ENCODE peak calls at places on chromosomes 16 and 17, in four cellular contexts. N, Y, V and H are unnamed samples.

GRCh38 chr16:29790949-29791844 is 646 bp downstream of the KIF22 start:
- DNase-seq in N (no peak), Y (peak; percentile 15), V (no peak), H (no peak)

GRCh38 chr17:17647521-17648178 is 33.6 kb upstream of the RAI1 start:
- DNase-seq in N (no peak), Y (no peak), V (no peak), H (no peak)

GRCh38 chr17:80111702-80112470 is 10.5 kb downstream of the GAA start:
- DNase-seq in N (no peak), Y (no peak), V (no peak), H (no peak)

GRCh38 chr16:85126731-85127662 is 14.7 kb upstream of the CIBAR2 start:
- DNase-seq in N (peak; percentile 48), Y (peak; percentile 86), V (no peak), H (peak; percentile 83)

GRCh38 chr16:49698931-49699715 is 156.8 kb downstream of the ZNF423 start:
- DNase-seq in N (no peak), Y (no peak), V (no peak), H (no peak)

GRCh38 chr16:17784073-17784472 is 313.3 kb upstream of the XYLT1 start:
- DNase-seq in N (no peak), Y (no peak), V (no peak), H (no peak)

GRCh38 chr16:13923703-13924298 is 3.8 kb downstream of the ERCC4 start:
- DNase-seq in N (no peak), Y (peak; percentile 77), V (no peak), H (peak; percentile 63)

GRCh38 chr17:35766489-35766877 is 5.8 kb downstream of the C17orf50 start:
- DNase-seq in N (no peak), Y (no peak), V (no peak), H (no peak)

GRCh38 chr16:46555981-46556380 is 65.2 kb downstream of the SHCBP1 start:
- DNase-seq in N (no peak), Y (no peak), V (no peak), H (no peak)

GRCh38 chr16:69329369-69330285 is 761 bp downstream of the PDF start:
- DNase-seq in N (no peak), Y (peak; percentile 38), V (peak; percentile 30), H (no peak)

GRCh38 chr17:3415610-3416009 is 4.4 kb downstream of the OR3A3 start:
- DNase-seq in N (no peak), Y (no peak), V (no peak), H (no peak)

GRCh38 chr16:79210629-79211028 is 389.9 kb downstream of the MAF start:
- DNase-seq in N (no peak), Y (no peak), V (no peak), H (no peak)

GRCh38 chr17:32917842-32918241 is 10.1 kb upstream of the TMEM98 start:
- DNase-seq in N (no peak), Y (no peak), V (no peak), H (no peak)

GRCh38 chr17:43367588-43368242 is 31.1 kb upstream of the ARL4D start:
- DNase-seq in N (peak; percentile 57), Y (peak; percentile 79), V (no peak), H (peak; percentile 72)

GRCh38 chr17:64236827-64237403 is 26.1 kb downstream of the TEX2 start:
- DNase-seq in N (no peak), Y (peak; percentile 52), V (no peak), H (no peak)

GRCh38 chr17:8957721-8958120 is 7.8 kb downstream of the PIK3R5 start:
- DNase-seq in N (no peak), Y (no peak), V (no peak), H (no peak)

GRCh38 chr16:87784812-87785211 is 19.0 kb upstream of the KLHDC4 start:
- DNase-seq in N (no peak), Y (no peak), V (no peak), H (no peak)

GRCh38 chr16:29857133-29857760 is 5.8 kb downstream of the CDIPT start:
- DNase-seq in N (no peak), Y (no peak), V (no peak), H (no peak)

GRCh38 chr16:85665929-85666328 is 22.8 kb downstream of the GINS2 start:
- DNase-seq in N (no peak), Y (no peak), V (no peak), H (no peak)

GRCh38 chr17:36592316-36592710 is 634 bp downstream of the DHRS11 start:
- DNase-seq in N (no peak), Y (peak; percentile 30), V (no peak), H (peak; percentile 28)

GRCh38 chr17:59751955-59752413 is 44.5 kb downstream of the VMP1 start:
- DNase-seq in N (no peak), Y (no peak), V (no peak), H (no peak)

GRCh38 chr17:77831497-77832179 is 126.9 kb upstream of the TNRC6C start:
- DNase-seq in N (no peak), Y (peak; percentile 56), V (no peak), H (no peak)